ENCODE peak calls at places on chromosome 10, in five cellular contexts. V is activated CD4-positive, CD25-positive, alpha-beta regulatory T cell; M is NCI-H460; X is activated CD8-positive, alpha-beta memory T cell treated with anti-CD3 and anti-CD28 coated beads, Interleukin-2, amount 50 U/mL, for 4 hours; Y is NK-92 treated with Interleukin-12 subunit alpha and Interleukin-12 subunit beta, amount 100 ng/mL, for 24 hours. J is an unnamed sample.

GRCh38 chr10:77716943-77717735 is 79.5 kb upstream of the KCNMA1 start:
- DNase-seq in X (no peak), M (no peak), V (no peak), Y (no peak), J (no peak)

GRCh38 chr10:124562425-124563060 is 100.9 kb downstream of the LHPP start:
- DNase-seq in Y (no peak), M (no peak), X (no peak), V (no peak), J (no peak)

GRCh38 chr10:119701861-119702260 is 24.0 kb upstream of the INPP5F start:
- DNase-seq in X (no peak), V (no peak), Y (no peak), M (no peak), J (no peak)

GRCh38 chr10:122462533-122463465 is 1.4 kb downstream of the HTRA1 start:
- DNase-seq in Y (no peak), M (no peak), V (no peak), X (no peak), J (no peak)

GRCh38 chr10:35218339-35218955 is 91.8 kb downstream of the CREM start:
- DNase-seq in Y (peak; percentile 16), X (peak; percentile 83), M (peak; percentile 76), V (peak; percentile 77), J (peak; percentile 87)

GRCh38 chr10:14959221-14960057 is at the start of gene MEIG1:
- DNase-seq in M (peak; percentile 85), Y (peak; percentile 79), X (peak; percentile 95), V (peak; percentile 93), J (peak; percentile 95)

GRCh38 chr10:98332623-98333269 is 64.8 kb upstream of the LOXL4 start:
- DNase-seq in V (no peak), Y (no peak), M (no peak), X (no peak), J (no peak)

GRCh38 chr10:11330383-11331020 is 280.9 kb downstream of the USP6NL start:
- DNase-seq in X (no peak), Y (no peak), M (no peak), V (no peak), J (no peak)

GRCh38 chr10:127977368-127978009 is 70.6 kb downstream of the PTPRE start:
- DNase-seq in V (no peak), Y (no peak), X (no peak), M (no peak), J (peak; percentile 63)

GRCh38 chr10:125217986-125218675 is 57.8 kb upstream of the CTBP2 start:
- DNase-seq in Y (no peak), V (no peak), M (no peak), X (no peak), J (no peak)

GRCh38 chr10:17872191-17873091 is 63.3 kb downstream of the MRC1 start:
- DNase-seq in V (no peak), M (peak; percentile 17), X (no peak), Y (no peak), J (peak; percentile 10)

GRCh38 chr10:78312197-78313046 is 278.8 kb downstream of the RPS24 start:
- DNase-seq in M (no peak), Y (no peak), V (no peak), X (no peak), J (no peak)

GRCh38 chr10:128032466-128032865 is 93.8 kb downstream of the MKI67 start:
- DNase-seq in X (no peak), M (no peak), Y (no peak), V (no peak), J (no peak)